ENCODE peak calls at places on chromosomes 16 and 17, in five cellular contexts. X, N, S, I and M are unnamed samples.

GRCh38 chr17:37490022-37490587 is 414 bp downstream of the DUSP14 start:
- DNase-seq in N (peak), I (peak), S (no peak), X (peak), M (no peak)

GRCh38 chr17:59668816-59669215 is 38.4 kb downstream of the PTRH2 start:
- DNase-seq in X (peak), N (no peak), I (no peak), S (no peak), M (no peak)

GRCh38 chr17:82042649-82043048 is 5.2 kb upstream of the DCXR start:
- DNase-seq in X (no peak), I (no peak), N (no peak), S (no peak), M (no peak)

GRCh38 chr16:74760007-74760767 is 14.4 kb downstream of the FA2H start:
- DNase-seq in S (peak), X (no peak), I (no peak), N (peak), M (no peak)

GRCh38 chr16:11136600-11136999 is 119.4 kb downstream of the SOCS1 start:
- DNase-seq in X (peak), N (no peak), I (no peak), S (no peak), M (no peak)

GRCh38 chr16:86405319-86405718 is 105.0 kb upstream of the FOXF1 start:
- DNase-seq in S (no peak), X (no peak), I (no peak), N (no peak), M (no peak)

GRCh38 chr17:50394711-50395110 is 2.6 kb downstream of the LRRC59 start:
- DNase-seq in I (no peak), S (no peak), N (no peak), X (peak), M (no peak)

GRCh38 chr17:7523033-7523432 is 25.8 kb upstream of the TNFSF12 start:
- DNase-seq in N (no peak), X (peak), S (no peak), I (peak), M (no peak)

GRCh38 chr16:27374794-27375499 is 27.0 kb upstream of the IL21R start:
- DNase-seq in S (peak), X (peak), I (peak), N (peak), M (no peak)

GRCh38 chr16:7506363-7506762 is 173.7 kb downstream of the RBFOX1 start:
- DNase-seq in S (no peak), X (no peak), N (no peak), I (no peak), M (no peak)

GRCh38 chr17:49748791-49749190 is 15.1 kb downstream of the FAM117A start:
- DNase-seq in I (peak), N (no peak), X (no peak), S (no peak), M (no peak)

GRCh38 chr17:7656958-7657715 is 6.4 kb downstream of the ATP1B2 start:
- DNase-seq in S (no peak), N (no peak), I (no peak), X (peak), M (no peak)

GRCh38 chr16:30985401-30986128 is 558 bp downstream of the HSD3B7 start:
- DNase-seq in X (no peak), I (no peak), S (peak), N (peak), M (peak)

GRCh38 chr16:8818499-8819270 is 21.0 kb downstream of the PMM2 start:
- DNase-seq in N (no peak), I (no peak), S (no peak), X (no peak), M (no peak)

GRCh38 chr16:4303973-4304372 is 11.9 kb upstream of the GLIS2 start:
- DNase-seq in X (no peak), I (no peak), S (no peak), N (no peak), M (no peak)

GRCh38 chr16:72191551-72191950 is 19.6 kb upstream of the PMFBP1 start:
- DNase-seq in X (peak), S (no peak), N (no peak), I (no peak), M (no peak)

GRCh38 chr16:87692756-87693155 is 73.0 kb downstream of the KLHDC4 start:
- DNase-seq in N (no peak), S (no peak), X (no peak), I (no peak), M (no peak)

GRCh38 chr16:87764600-87765472 is 950 bp downstream of the KLHDC4 start:
- DNase-seq in X (no peak), I (no peak), N (peak), S (no peak), M (no peak)

GRCh38 chr17:8163978-8164814 is 1.4 kb upstream of the VAMP2 start:
- DNase-seq in N (peak), I (peak), X (peak), S (peak), M (peak)

GRCh38 chr17:21288581-21289017 is 4.1 kb downstream of the MAP2K3 start:
- DNase-seq in N (no peak), X (no peak), S (no peak), I (peak), M (no peak)

GRCh38 chr16:9976641-9977040 is 205.6 kb downstream of the GRIN2A start:
- DNase-seq in X (no peak), I (no peak), N (no peak), S (no peak), M (no peak)

GRCh38 chr17:49130891-49131290 is 1.7 kb upstream of the B4GALNT2 start:
- DNase-seq in X (no peak), I (no peak), N (no peak), S (no peak), M (no peak)

GRCh38 chr16:82754716-82755513 is 128.1 kb downstream of the CDH13 start:
- DNase-seq in S (no peak), I (no peak), N (no peak), X (peak), M (no peak)

GRCh38 chr17:79557276-79557675 is 53.6 kb downstream of the RBFOX3 start:
- DNase-seq in X (no peak), N (no peak), S (no peak), I (no peak), M (no peak)

GRCh38 chr17:78855561-78856165 is 15.0 kb upstream of the USP36 start:
- DNase-seq in S (no peak), I (no peak), N (no peak), X (no peak), M (no peak)

GRCh38 chr16:53212899-53213235 is 158.1 kb downstream of the CHD9 start:
- DNase-seq in N (no peak), I (no peak), X (no peak), S (no peak), M (no peak)

GRCh38 chr17:71173963-71174362 is 946.9 kb upstream of the SOX9 start:
- DNase-seq in N (no peak), S (no peak), X (no peak), I (no peak), M (no peak)

GRCh38 chr17:77480509-77481215 is 339.9 kb downstream of the SEC14L1 start:
- DNase-seq in I (no peak), S (no peak), N (no peak), X (no peak), M (no peak)

GRCh38 chr17:2955931-2956582 is 107.3 kb downstream of the OR1D5 start:
- DNase-seq in X (no peak), N (no peak), I (no peak), S (no peak), M (no peak)

GRCh38 chr16:71283612-71284011 is 5.6 kb downstream of the CMTR2 start:
- DNase-seq in X (no peak), I (no peak), N (no peak), S (no peak), M (no peak)

GRCh38 chr17:36945959-36946725 is 2.6 kb upstream of the AATF start:
- DNase-seq in X (no peak), I (no peak), S (no peak), N (no peak), M (no peak)